ENCODE peak calls at places on chromosomes 2 and 18, in nine cellular contexts. One of them, this sample, is unnamed.
A peak's percentile ranks its signal among the peaks of the same experiment; 100 is the strongest.

GRCh38 chr2:77149565-77149964 is 372.6 kb downstream of the LRRTM4 start:
- DNase-seq in sigmoid colon: no peak
- DNase-seq in testis: no peak
- DNase-seq in GM12878: no peak
- DNase-seq in A549: no peak
- DNase-seq in HepG2: no peak
- DNase-seq in ovary: no peak
- DNase-seq in tibial nerve: no peak
- DNase-seq in HCT116: no peak
- DNase-seq in this sample: no peak

GRCh38 chr2:46651363-46652099 is 172.2 kb downstream of the TMEM247 start:
- DNase-seq in testis: peak; percentile 61
- DNase-seq in tibial nerve: no peak
- DNase-seq in HepG2: no peak
- DNase-seq in A549: no peak
- DNase-seq in GM12878: no peak
- DNase-seq in sigmoid colon: no peak
- DNase-seq in ovary: peak; percentile 50
- DNase-seq in HCT116: no peak
- DNase-seq in this sample: no peak

GRCh38 chr2:190607014-190607597 is 41.8 kb upstream of the NAB1 start:
- DNase-seq in tibial nerve: no peak
- DNase-seq in ovary: no peak
- DNase-seq in A549: peak; percentile 61
- DNase-seq in GM12878: no peak
- DNase-seq in testis: no peak
- DNase-seq in HepG2: no peak
- DNase-seq in sigmoid colon: no peak
- DNase-seq in HCT116: peak; percentile 60
- DNase-seq in this sample: no peak

GRCh38 chr2:97718051-97718882 is 4.9 kb downstream of the ZAP70 start:
- DNase-seq in HCT116: no peak
- DNase-seq in A549: no peak
- DNase-seq in tibial nerve: no peak
- DNase-seq in testis: no peak
- DNase-seq in HepG2: no peak
- DNase-seq in ovary: no peak
- DNase-seq in sigmoid colon: peak; percentile 55
- DNase-seq in GM12878: no peak
- DNase-seq in this sample: no peak

GRCh38 chr2:109331864-109332848 is 203.2 kb downstream of the SH3RF3 start:
- DNase-seq in tibial nerve: peak; percentile 70
- DNase-seq in GM12878: no peak
- DNase-seq in HepG2: peak; percentile 21
- DNase-seq in HCT116: peak; percentile 36
- DNase-seq in ovary: peak; percentile 58
- DNase-seq in sigmoid colon: peak; percentile 84
- DNase-seq in A549: peak; percentile 36
- DNase-seq in testis: peak; percentile 50
- DNase-seq in this sample: peak; percentile 66

GRCh38 chr2:144159264-144159663 is 360.7 kb downstream of the ZEB2 start:
- DNase-seq in A549: peak; percentile 11
- DNase-seq in HepG2: no peak
- DNase-seq in tibial nerve: no peak
- DNase-seq in testis: no peak
- DNase-seq in HCT116: no peak
- DNase-seq in GM12878: no peak
- DNase-seq in sigmoid colon: no peak
- DNase-seq in ovary: no peak
- DNase-seq in this sample: no peak

GRCh38 chr2:47422016-47422415 is 19.1 kb downstream of the MSH2 start:
- DNase-seq in sigmoid colon: no peak
- DNase-seq in tibial nerve: no peak
- DNase-seq in HepG2: no peak
- DNase-seq in testis: no peak
- DNase-seq in GM12878: no peak
- DNase-seq in ovary: no peak
- DNase-seq in HCT116: no peak
- DNase-seq in A549: no peak
- DNase-seq in this sample: no peak

GRCh38 chr2:188523901-188524300 is 232.2 kb downstream of the GULP1 start:
- DNase-seq in HepG2: no peak
- DNase-seq in testis: no peak
- DNase-seq in sigmoid colon: no peak
- DNase-seq in GM12878: no peak
- DNase-seq in ovary: no peak
- DNase-seq in tibial nerve: no peak
- DNase-seq in A549: no peak
- DNase-seq in HCT116: no peak
- DNase-seq in this sample: no peak

GRCh38 chr2:207725815-207726578 is 14.6 kb downstream of the CCNYL1 start:
- DNase-seq in testis: no peak
- DNase-seq in HepG2: no peak
- DNase-seq in sigmoid colon: no peak
- DNase-seq in ovary: no peak
- DNase-seq in GM12878: no peak
- DNase-seq in A549: peak; percentile 31
- DNase-seq in HCT116: no peak
- DNase-seq in tibial nerve: no peak
- DNase-seq in this sample: no peak

GRCh38 chr2:241274127-241274526 is 41.3 kb downstream of the HDLBP start:
- DNase-seq in testis: no peak
- DNase-seq in sigmoid colon: no peak
- DNase-seq in GM12878: no peak
- DNase-seq in HepG2: no peak
- DNase-seq in ovary: no peak
- DNase-seq in tibial nerve: no peak
- DNase-seq in A549: peak; percentile 18
- DNase-seq in HCT116: no peak
- DNase-seq in this sample: no peak

GRCh38 chr2:241272722-241273551 is 42.5 kb downstream of the HDLBP start:
- DNase-seq in sigmoid colon: peak; percentile 92
- DNase-seq in A549: peak; percentile 18
- DNase-seq in HepG2: no peak
- DNase-seq in tibial nerve: peak; percentile 54
- DNase-seq in ovary: peak; percentile 82
- DNase-seq in testis: peak; percentile 62
- DNase-seq in GM12878: no peak
- DNase-seq in HCT116: no peak
- DNase-seq in this sample: peak; percentile 78

GRCh38 chr2:241271641-241272297 is 43.7 kb downstream of the HDLBP start:
- DNase-seq in HCT116: peak; percentile 38
- DNase-seq in tibial nerve: peak; percentile 80
- DNase-seq in testis: peak; percentile 93
- DNase-seq in GM12878: no peak
- DNase-seq in HepG2: peak; percentile 76
- DNase-seq in A549: peak; percentile 77
- DNase-seq in sigmoid colon: peak; percentile 93
- DNase-seq in ovary: peak; percentile 81
- DNase-seq in this sample: peak; percentile 94

GRCh38 chr2:241272298-241272721 is 43.2 kb downstream of the HDLBP start:
- DNase-seq in A549: peak; percentile 19
- DNase-seq in testis: peak; percentile 43
- DNase-seq in HepG2: no peak
- DNase-seq in HCT116: no peak
- DNase-seq in GM12878: no peak
- DNase-seq in ovary: peak; percentile 55
- DNase-seq in sigmoid colon: peak; percentile 73
- DNase-seq in tibial nerve: no peak
- DNase-seq in this sample: peak; percentile 52

GRCh38 chr2:241273552-241273988 is 41.9 kb downstream of the HDLBP start:
- DNase-seq in tibial nerve: no peak
- DNase-seq in HCT116: no peak
- DNase-seq in GM12878: no peak
- DNase-seq in testis: no peak
- DNase-seq in sigmoid colon: no peak
- DNase-seq in ovary: no peak
- DNase-seq in A549: no peak
- DNase-seq in HepG2: no peak
- DNase-seq in this sample: no peak
- H3K4me3 ChIP-seq in tibial nerve: no peak overlapping the region
- H3K4me3 ChIP-seq in HCT116: peak overlapping the region; percentile 68
- H3K4me3 ChIP-seq in GM12878: no peak overlapping the region
- H3K4me3 ChIP-seq in testis: no peak overlapping the region
- H3K4me3 ChIP-seq in sigmoid colon: no peak overlapping the region
- H3K4me3 ChIP-seq in ovary: peak overlapping the region; percentile 78
- H3K4me3 ChIP-seq in A549: peak overlapping the region; percentile 98
- H3K4me3 ChIP-seq in HepG2: peak overlapping the region; percentile 76
- H3K4me3 ChIP-seq in this sample: no peak overlapping the region

GRCh38 chr18:8615397-8616025 is 6.3 kb downstream of the RAB12 start:
- DNase-seq in A549: peak; percentile 43
- DNase-seq in ovary: peak; percentile 53
- DNase-seq in HCT116: no peak
- DNase-seq in sigmoid colon: peak; percentile 74
- DNase-seq in testis: peak; percentile 31
- DNase-seq in GM12878: no peak
- DNase-seq in HepG2: peak; percentile 35
- DNase-seq in tibial nerve: no peak
- DNase-seq in this sample: no peak

GRCh38 chr18:8614875-8615274 is 5.6 kb downstream of the RAB12 start:
- DNase-seq in testis: no peak
- DNase-seq in HCT116: no peak
- DNase-seq in GM12878: no peak
- DNase-seq in A549: no peak
- DNase-seq in sigmoid colon: no peak
- DNase-seq in ovary: no peak
- DNase-seq in tibial nerve: no peak
- DNase-seq in HepG2: no peak
- DNase-seq in this sample: no peak

GRCh38 chr18:8619041-8619440 is 9.8 kb downstream of the RAB12 start:
- DNase-seq in A549: no peak
- DNase-seq in HepG2: no peak
- DNase-seq in testis: no peak
- DNase-seq in HCT116: no peak
- DNase-seq in GM12878: no peak
- DNase-seq in ovary: no peak
- DNase-seq in tibial nerve: no peak
- DNase-seq in sigmoid colon: no peak
- DNase-seq in this sample: no peak

GRCh38 chr18:8617907-8618306 is 8.7 kb downstream of the RAB12 start:
- DNase-seq in A549: no peak
- DNase-seq in HepG2: no peak
- DNase-seq in HCT116: no peak
- DNase-seq in GM12878: no peak
- DNase-seq in ovary: no peak
- DNase-seq in tibial nerve: no peak
- DNase-seq in sigmoid colon: no peak
- DNase-seq in testis: no peak
- DNase-seq in this sample: no peak

GRCh38 chr18:8616026-8616401 is 6.8 kb downstream of the RAB12 start:
- DNase-seq in tibial nerve: no peak
- DNase-seq in HCT116: no peak
- DNase-seq in A549: no peak
- DNase-seq in HepG2: peak; percentile 35
- DNase-seq in GM12878: no peak
- DNase-seq in ovary: no peak
- DNase-seq in sigmoid colon: no peak
- DNase-seq in testis: no peak
- DNase-seq in this sample: no peak
- H3K27ac ChIP-seq in tibial nerve: peak overlapping the region; percentile 62
- H3K27ac ChIP-seq in HCT116: no peak overlapping the region
- H3K27ac ChIP-seq in A549: peak overlapping the region; percentile 58
- H3K27ac ChIP-seq in HepG2: peak overlapping the region; percentile 64
- H3K27ac ChIP-seq in GM12878: no peak overlapping the region
- H3K27ac ChIP-seq in ovary: no peak overlapping the region
- H3K27ac ChIP-seq in sigmoid colon: peak overlapping the region; percentile 93
- H3K27ac ChIP-seq in testis: no peak overlapping the region
- H3K27ac ChIP-seq in this sample: no peak overlapping the region

GRCh38 chr18:46920067-46920466 is 2.7 kb downstream of the KATNAL2 start:
- DNase-seq in ovary: no peak
- DNase-seq in A549: no peak
- DNase-seq in tibial nerve: no peak
- DNase-seq in HepG2: no peak
- DNase-seq in testis: no peak
- DNase-seq in sigmoid colon: no peak
- DNase-seq in GM12878: no peak
- DNase-seq in HCT116: no peak
- DNase-seq in this sample: no peak

GRCh38 chr18:46917108-46917807 is at the start of the genes KATNAL2 and PIAS2:
- DNase-seq in HCT116: peak; percentile 21
- DNase-seq in GM12878: no peak
- DNase-seq in ovary: peak; percentile 74
- DNase-seq in tibial nerve: peak; percentile 51
- DNase-seq in testis: peak; percentile 84
- DNase-seq in sigmoid colon: peak; percentile 87
- DNase-seq in A549: peak; percentile 68
- DNase-seq in HepG2: peak; percentile 24
- DNase-seq in this sample: peak; percentile 87

GRCh38 chr18:46916551-46917107 is 678 bp downstream of the PIAS2 start:
- DNase-seq in GM12878: no peak
- DNase-seq in tibial nerve: no peak
- DNase-seq in A549: peak; percentile 14
- DNase-seq in testis: peak; percentile 33
- DNase-seq in ovary: no peak
- DNase-seq in HepG2: peak; percentile 17
- DNase-seq in HCT116: no peak
- DNase-seq in sigmoid colon: no peak
- DNase-seq in this sample: no peak

GRCh38 chr18:46915800-46916550 is 1.3 kb downstream of the PIAS2 start:
- DNase-seq in sigmoid colon: no peak
- DNase-seq in ovary: no peak
- DNase-seq in HepG2: no peak
- DNase-seq in tibial nerve: no peak
- DNase-seq in HCT116: no peak
- DNase-seq in GM12878: no peak
- DNase-seq in A549: no peak
- DNase-seq in testis: no peak
- DNase-seq in this sample: no peak

GRCh38 chr18:46917808-46918600 is 602 bp downstream of the KATNAL2 start:
- DNase-seq in sigmoid colon: no peak
- DNase-seq in GM12878: no peak
- DNase-seq in HCT116: no peak
- DNase-seq in A549: peak; percentile 10
- DNase-seq in HepG2: no peak
- DNase-seq in ovary: peak; percentile 22
- DNase-seq in tibial nerve: no peak
- DNase-seq in testis: peak; percentile 60
- DNase-seq in this sample: peak; percentile 56
- TF ChIP-seq POLR2A in sigmoid colon: no peak
- TF ChIP-seq POLR2A in GM12878: no peak
- TF ChIP-seq POLR2A in HCT116: peak; percentile 9
- TF ChIP-seq POLR2A in A549: no peak
- TF ChIP-seq POLR2A in HepG2: no peak
- TF ChIP-seq POLR2A in ovary: no peak
- TF ChIP-seq POLR2A in tibial nerve: no peak
- TF ChIP-seq POLR2A in testis: no peak
- TF ChIP-seq POLR2A in this sample: no peak

DNA sequence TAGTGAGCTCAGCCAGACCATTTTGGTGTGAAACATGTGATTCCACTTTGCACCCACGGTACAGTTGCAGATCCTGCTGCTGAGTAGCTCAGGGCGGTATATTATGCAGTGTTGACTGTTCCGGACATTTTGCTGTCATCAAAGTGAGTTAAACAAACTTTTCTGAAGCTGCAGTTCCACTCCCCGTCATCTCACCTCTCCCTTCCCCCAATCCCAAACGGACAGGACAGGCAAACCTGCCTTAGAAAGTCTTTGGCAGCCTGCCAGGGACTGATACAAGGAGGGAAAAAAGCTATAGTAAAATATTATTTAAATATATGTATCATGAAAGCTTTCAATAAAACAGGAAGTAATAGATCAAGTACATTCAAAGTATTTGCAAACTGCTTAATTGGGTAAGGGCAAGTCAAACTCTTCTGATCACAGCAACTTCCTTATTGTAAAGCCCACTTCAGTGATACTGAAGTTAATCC is 35.5 kb upstream of the SP5 start:
- DNase-seq in sigmoid colon: no peak
- DNase-seq in HepG2: peak; percentile 42
- DNase-seq in ovary: no peak
- DNase-seq in HCT116: no peak
- DNase-seq in A549: no peak
- DNase-seq in testis: no peak
- DNase-seq in GM12878: no peak
- DNase-seq in tibial nerve: no peak
- DNase-seq in this sample: no peak
- H3K4me3 ChIP-seq in sigmoid colon: no peak overlapping the region
- H3K4me3 ChIP-seq in HepG2: no peak overlapping the region
- H3K4me3 ChIP-seq in ovary: no peak overlapping the region
- H3K4me3 ChIP-seq in HCT116: no peak overlapping the region
- H3K4me3 ChIP-seq in A549: no peak overlapping the region
- H3K4me3 ChIP-seq in testis: no peak overlapping the region
- H3K4me3 ChIP-seq in GM12878: no peak overlapping the region
- H3K4me3 ChIP-seq in tibial nerve: no peak overlapping the region
- H3K4me3 ChIP-seq in this sample: no peak overlapping the region

This sample was measured in right lobe of liver.